ENCODE peak calls at places on chromosomes 4 and X, in nine cellular contexts. L, E, D, J, S, O, F, A and M are unnamed samples.

GRCh38 chr4:3244747-3245146 is 4.2 kb upstream of the MSANTD1 start:
- DNase-seq in F (no peak), L (no peak), D (no peak), J (no peak), A (no peak), S (no peak), E (no peak), O (no peak), M (no peak)

GRCh38 chrX:43436497-43436896 is 219.6 kb upstream of the MAOA start:
- DNase-seq in F (no peak), L (no peak), A (no peak), O (no peak), J (no peak), S (no peak), E (no peak), D (no peak), M (no peak)

GRCh38 chrX:39645059-39645895 is 452.5 kb downstream of the BCOR start:
- DNase-seq in D (peak), E (no peak), F (peak), S (no peak), A (no peak), L (no peak), O (no peak), J (no peak), M (no peak)

GRCh38 chr4:123547167-123547817 is 150.7 kb downstream of the SPRY1 start:
- DNase-seq in J (no peak), S (no peak), D (no peak), E (peak), A (no peak), L (no peak), F (no peak), O (peak), M (no peak)

GRCh38 chr4:7906171-7906581 is 33.5 kb downstream of the AFAP1 start:
- DNase-seq in J (no peak), F (peak), O (no peak), E (no peak), S (no peak), L (no peak), D (no peak), A (no peak), M (no peak)

GRCh38 chr4:176791591-176792347 is 953 bp downstream of the VEGFC start:
- DNase-seq in F (peak), D (peak), L (no peak), O (no peak), S (no peak), J (no peak), E (peak), A (peak), M (no peak)

GRCh38 chr4:85514117-85514516 is 39.2 kb downstream of the ARHGAP24 start:
- DNase-seq in A (no peak), J (no peak), S (no peak), L (peak), D (no peak), F (peak), E (no peak), O (no peak), M (no peak)

GRCh38 chrX:153443476-153444332 is 2.2 kb downstream of the TREX2 start:
- DNase-seq in O (peak), A (no peak), S (no peak), F (no peak), E (peak), L (no peak), J (no peak), D (no peak), M (no peak)

GRCh38 chr4:73902038-73902637 is 32.9 kb downstream of the CXCL1 start:
- DNase-seq in S (no peak), O (no peak), A (no peak), F (peak), J (no peak), E (no peak), L (peak), D (no peak), M (no peak)

GRCh38 chr4:157048248-157048647 is 27.7 kb upstream of the GLRB start:
- DNase-seq in L (peak), A (no peak), E (no peak), O (no peak), S (no peak), J (no peak), F (peak), D (peak), M (no peak)